ENCODE peak calls at places on chromosomes 16 and 17, in seven cellular contexts. S is Peyer's patch; G is AG09319; K is CD4-positive, alpha-beta T cell; V is lower leg skin; M is Caco-2; H is testis. T is an unnamed sample.

GRCh38 chr16:7946142-7946541 is 613.5 kb downstream of the RBFOX1 start:
- DNase-seq in H (no peak), S (no peak), K (no peak), M (no peak), V (no peak), G (no peak), T (no peak)

GRCh38 chr17:56929362-56929969 is 15.6 kb upstream of the TRIM25 start:
- DNase-seq in V (no peak), M (no peak), S (no peak), H (no peak), G (no peak), K (no peak), T (no peak)

GRCh38 chr17:12078791-12079190 is 58.1 kb downstream of the MAP2K4 start:
- DNase-seq in K (no peak), S (no peak), H (no peak), V (no peak), M (no peak), G (no peak), T (no peak)

GRCh38 chr17:7336240-7337175 is at the start of gene ACAP1:
- DNase-seq in G (no peak), M (no peak), S (no peak), H (no peak), K (peak), V (no peak), T (no peak)

GRCh38 chr16:166375-167116 is 768 bp downstream of the HBM start:
- DNase-seq in H (no peak), G (no peak), K (no peak), M (no peak), S (no peak), V (no peak), T (no peak)

GRCh38 chr17:1110844-1111598 is 68.8 kb downstream of the ABR start:
- DNase-seq in V (peak), M (no peak), S (peak), G (no peak), H (no peak), K (no peak), T (peak)

GRCh38 chr16:4407543-4408322 is 8.7 kb downstream of the CORO7 start:
- DNase-seq in K (no peak), V (no peak), G (no peak), M (no peak), S (no peak), H (no peak), T (no peak)

GRCh38 chr16:49510141-49510540 is 136.5 kb downstream of the C16orf78 start:
- DNase-seq in G (no peak), K (no peak), S (no peak), M (no peak), H (no peak), V (no peak), T (no peak)

GRCh38 chr16:60642956-60643355 is 1393.3 kb downstream of the CDH8 start:
- DNase-seq in G (no peak), V (no peak), M (no peak), K (no peak), S (no peak), H (no peak), T (no peak)

GRCh38 chr16:51353055-51353454 is 202.0 kb upstream of the SALL1 start:
- DNase-seq in H (no peak), G (no peak), S (no peak), M (no peak), V (no peak), K (no peak), T (no peak)

GRCh38 chr16:30924797-30925645 is 1.6 kb downstream of the FBXL19 start:
- DNase-seq in K (no peak), H (no peak), M (no peak), S (no peak), G (no peak), V (no peak), T (no peak)

GRCh38 chr16:48617711-48618148 is 7.8 kb upstream of the N4BP1 start:
- DNase-seq in V (peak), G (peak), S (no peak), K (no peak), M (no peak), H (peak), T (no peak)

GRCh38 chr16:9042943-9043680 is 48.3 kb upstream of the HAPSTR1 start:
- DNase-seq in H (no peak), V (no peak), S (no peak), G (no peak), M (no peak), K (no peak), T (no peak)

GRCh38 chr16:72985148-72985882 is 62.6 kb downstream of the ZFHX3 start:
- DNase-seq in H (peak), M (no peak), V (peak), K (no peak), S (no peak), G (peak), T (no peak)

GRCh38 chr16:23367988-23368387 is 65.9 kb downstream of the SCNN1B start:
- DNase-seq in V (no peak), K (no peak), S (no peak), H (no peak), G (no peak), M (no peak), T (no peak)

GRCh38 chr16:48366165-48367093 is 18.8 kb downstream of the SIAH1 start:
- DNase-seq in G (peak), H (no peak), S (no peak), K (peak), V (no peak), M (peak), T (peak)

GRCh38 chr17:74415608-74416396 is 16.1 kb upstream of the GPRC5C start:
- DNase-seq in K (no peak), M (no peak), V (no peak), S (peak), G (no peak), H (no peak), T (no peak)

GRCh38 chr17:19270951-19271611 is 33.9 kb downstream of the EPN2 start:
- DNase-seq in H (no peak), K (no peak), V (no peak), M (no peak), G (no peak), S (no peak), T (no peak)

GRCh38 chr16:52584354-52584840 is 37.5 kb upstream of the TOX3 start:
- DNase-seq in V (no peak), K (no peak), M (no peak), H (no peak), G (no peak), S (no peak), T (no peak)

GRCh38 chr16:31529398-31530312 is 2.0 kb downstream of the AHSP start:
- DNase-seq in H (no peak), G (no peak), V (no peak), S (no peak), M (no peak), K (no peak), T (no peak)

GRCh38 chr17:45782889-45783592 is 1.1 kb upstream of the CRHR1 start:
- DNase-seq in G (no peak), K (no peak), M (no peak), V (no peak), H (peak), S (no peak), T (peak)

GRCh38 chr17:8223356-8224063 is 13.1 kb upstream of the AURKB start:
- DNase-seq in G (no peak), S (no peak), M (peak), K (peak), H (peak), V (peak), T (peak)

GRCh38 chr16:22764662-22765302 is 49.2 kb upstream of the HS3ST2 start:
- DNase-seq in V (no peak), G (no peak), S (no peak), M (no peak), H (no peak), K (no peak), T (no peak)

DNA sequence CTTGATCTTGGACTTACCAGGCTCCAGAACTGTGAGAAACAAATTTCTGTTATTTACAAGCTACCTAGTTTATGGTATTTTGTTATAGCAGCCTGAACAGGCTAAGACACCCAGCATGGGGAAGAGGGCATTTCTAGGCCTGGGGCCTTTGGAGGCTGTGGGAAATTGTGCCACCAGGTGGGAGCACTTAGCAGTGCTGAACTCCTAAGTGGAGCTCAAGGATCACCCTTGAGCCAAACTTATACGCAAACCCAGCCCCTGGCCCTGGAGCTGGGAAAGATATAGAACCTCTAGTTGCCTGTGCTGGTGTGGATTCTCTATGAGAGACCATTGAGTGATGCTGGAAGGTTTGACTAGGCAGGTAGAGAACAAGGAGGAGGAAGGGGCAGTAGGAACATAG is 36.1 kb downstream of the MIS12 start:
- DNase-seq in S (no peak), M (no peak), H (no peak), K (no peak), G (no peak), V (no peak), T (no peak)
- TF ChIP-seq CTCF in S (no peak), M (no peak), H (no peak), K (no peak), G (no peak), V (no peak), T (no peak)

DNA sequence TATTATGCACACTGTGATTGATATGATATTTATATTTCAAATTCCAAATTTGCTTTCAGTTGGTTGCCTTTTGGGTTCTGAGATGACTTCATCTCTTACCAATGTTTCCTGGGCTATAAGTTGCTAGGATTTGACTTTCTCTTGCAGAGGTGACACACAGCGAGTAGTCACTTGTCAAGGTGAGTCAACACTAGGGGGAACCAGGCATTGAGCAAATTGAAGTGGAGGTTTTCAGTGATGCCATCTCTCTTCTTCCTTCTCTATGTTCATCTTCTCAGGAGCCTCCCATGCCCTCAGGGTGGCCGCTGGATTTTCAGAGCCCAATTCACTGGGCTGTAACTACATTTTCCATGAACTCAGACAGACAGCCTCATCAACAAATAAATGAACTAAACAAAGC is 6.0 kb upstream of the CPD start:
- DNase-seq in H (no peak), K (no peak), S (no peak), G (no peak), V (no peak), M (no peak), T (no peak)
- TF ChIP-seq CTCF in H (no peak), K (no peak), S (no peak), G (no peak), V (no peak), M (peak), T (no peak)

DNA sequence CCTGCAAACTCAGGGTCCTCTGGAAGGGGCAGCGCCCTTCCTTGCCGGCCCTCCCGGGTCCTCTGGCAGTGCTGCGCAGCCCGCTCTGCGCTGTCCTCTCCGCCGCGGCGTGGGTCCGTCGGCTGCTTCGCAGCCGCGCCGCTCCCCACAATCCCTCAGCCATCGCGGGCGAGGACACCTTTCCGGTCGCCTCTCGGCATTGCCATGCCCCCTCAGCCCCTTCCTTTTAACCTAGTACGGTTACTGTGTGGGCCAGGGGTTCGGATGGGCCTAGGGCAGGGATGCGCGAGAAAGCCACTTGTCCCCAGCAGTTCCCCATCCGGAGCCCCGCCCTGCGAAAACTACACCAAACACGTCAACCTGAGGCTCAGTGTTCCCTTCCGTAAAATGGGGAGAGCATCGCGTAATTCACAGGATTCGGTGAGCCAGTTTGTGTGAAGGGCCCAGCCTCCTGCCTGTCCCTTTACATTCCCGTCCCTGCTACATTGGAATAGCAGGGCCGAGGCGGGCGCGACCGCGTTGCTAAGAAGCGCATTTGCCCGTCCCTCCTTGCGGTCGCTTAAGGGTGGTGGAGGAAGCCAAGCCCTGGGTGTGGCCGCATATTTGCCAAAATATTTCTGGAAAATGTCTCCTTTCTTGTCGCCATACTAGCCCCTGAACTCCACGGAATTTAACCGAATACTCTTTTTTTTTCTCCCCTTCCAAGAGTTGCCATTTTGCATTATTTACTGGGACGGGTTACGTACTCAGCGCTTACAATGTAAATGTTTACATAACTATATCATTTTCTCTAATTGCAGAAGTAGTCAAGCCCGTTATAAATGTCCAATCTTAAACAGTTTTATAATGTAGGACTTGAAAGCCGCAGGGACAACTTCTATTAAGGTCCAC is 13.2 kb downstream of the COPZ2 start:
- DNase-seq in H (no peak), G (no peak), S (no peak), K (no peak), M (peak), V (peak), T (peak)
- TF ChIP-seq CTCF in H (no peak), G (no peak), S (no peak), K (peak), M (no peak), V (no peak), T (no peak)

GRCh38 chr16:63577891-63578290 is 1541.7 kb upstream of the CDH8 start:
- DNase-seq in V (no peak), S (no peak), G (no peak), M (no peak), H (no peak), K (no peak), T (no peak)
- TF ChIP-seq CTCF in V (no peak), S (no peak), G (no peak), M (no peak), H (no peak), K (no peak), T (no peak)

GRCh38 chr16:86392751-86393150 is 117.6 kb upstream of the FOXF1 start:
- DNase-seq in V (no peak), H (no peak), M (no peak), S (no peak), G (no peak), K (no peak), T (no peak)

GRCh38 chr16:86391987-86392386 is 118.3 kb upstream of the FOXF1 start:
- DNase-seq in S (no peak), V (no peak), M (no peak), H (no peak), G (no peak), K (no peak), T (no peak)

GRCh38 chr16:86390335-86390734 is 120.0 kb upstream of the FOXF1 start:
- DNase-seq in M (no peak), G (no peak), V (no peak), S (no peak), K (no peak), H (no peak), T (no peak)

GRCh38 chr16:86389566-86390328 is 120.6 kb upstream of the FOXF1 start:
- DNase-seq in M (no peak), S (no peak), H (no peak), V (no peak), K (no peak), G (no peak), T (no peak)

GRCh38 chr16:86391486-86391885 is 118.8 kb upstream of the FOXF1 start:
- DNase-seq in V (no peak), S (no peak), G (no peak), H (no peak), M (no peak), K (no peak), T (no peak)
- TF ChIP-seq CTCF in V (no peak), S (no peak), G (no peak), H (no peak), M (no peak), K (no peak), T (no peak)

DNA sequence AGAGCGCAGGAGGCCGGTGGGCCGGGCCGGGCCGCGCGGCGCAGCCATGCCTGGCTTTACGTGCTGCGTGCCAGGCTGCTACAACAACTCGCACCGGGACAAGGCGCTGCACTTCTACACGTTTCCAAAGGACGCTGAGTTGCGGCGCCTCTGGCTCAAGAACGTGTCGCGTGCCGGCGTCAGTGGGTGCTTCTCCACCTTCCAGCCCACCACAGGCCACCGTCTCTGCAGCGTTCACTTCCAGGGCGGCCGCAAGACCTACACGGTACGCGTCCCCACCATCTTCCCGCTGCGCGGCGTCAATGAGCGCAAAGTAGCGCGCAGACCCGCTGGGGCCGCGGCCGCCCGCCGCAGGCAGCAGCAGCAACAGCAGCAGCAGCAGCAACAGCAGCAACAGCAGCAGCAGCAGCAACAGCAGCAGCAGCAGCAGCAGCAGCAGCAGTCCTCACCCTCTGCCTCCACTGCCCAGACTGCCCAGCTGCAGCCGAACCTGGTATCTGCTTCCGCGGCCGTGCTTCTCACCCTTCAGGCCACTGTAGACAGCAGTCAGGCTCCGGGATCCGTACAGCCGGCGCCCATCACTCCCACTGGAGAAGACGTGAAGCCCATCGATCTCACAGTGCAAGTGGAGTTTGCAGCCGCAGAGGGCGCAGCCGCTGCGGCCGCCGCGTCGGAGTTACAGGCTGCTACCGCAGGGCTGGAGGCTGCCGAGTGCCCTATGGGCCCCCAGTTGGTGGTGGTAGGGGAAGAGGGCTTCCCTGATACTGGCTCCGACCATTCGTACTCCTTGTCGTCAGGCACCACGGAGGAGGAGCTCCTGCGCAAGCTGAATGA is 606 bp downstream of the THAP11 start:
- DNase-seq in H (peak), M (peak), G (no peak), S (peak), V (peak), K (peak), T (peak)
- TF ChIP-seq CTCF in H (no peak), M (peak), G (peak), S (no peak), V (no peak), K (peak), T (no peak)

GRCh38 chr16:86771506-86772230 is 193.3 kb downstream of the FOXL1 start:
- DNase-seq in K (no peak), S (no peak), H (no peak), V (no peak), G (no peak), M (no peak), T (no peak)

GRCh38 chr16:86772231-86772510 is 193.8 kb downstream of the FOXL1 start:
- DNase-seq in K (no peak), G (no peak), S (no peak), M (no peak), V (no peak), H (no peak), T (no peak)

GRCh38 chr16:86774931-86775330 is 196.6 kb downstream of the FOXL1 start:
- DNase-seq in K (no peak), G (no peak), M (no peak), V (peak), H (no peak), S (no peak), T (no peak)

GRCh38 chr16:86773339-86773715 is 195.0 kb downstream of the FOXL1 start:
- DNase-seq in H (no peak), M (no peak), K (no peak), V (no peak), S (peak), G (no peak), T (no peak)

DNA sequence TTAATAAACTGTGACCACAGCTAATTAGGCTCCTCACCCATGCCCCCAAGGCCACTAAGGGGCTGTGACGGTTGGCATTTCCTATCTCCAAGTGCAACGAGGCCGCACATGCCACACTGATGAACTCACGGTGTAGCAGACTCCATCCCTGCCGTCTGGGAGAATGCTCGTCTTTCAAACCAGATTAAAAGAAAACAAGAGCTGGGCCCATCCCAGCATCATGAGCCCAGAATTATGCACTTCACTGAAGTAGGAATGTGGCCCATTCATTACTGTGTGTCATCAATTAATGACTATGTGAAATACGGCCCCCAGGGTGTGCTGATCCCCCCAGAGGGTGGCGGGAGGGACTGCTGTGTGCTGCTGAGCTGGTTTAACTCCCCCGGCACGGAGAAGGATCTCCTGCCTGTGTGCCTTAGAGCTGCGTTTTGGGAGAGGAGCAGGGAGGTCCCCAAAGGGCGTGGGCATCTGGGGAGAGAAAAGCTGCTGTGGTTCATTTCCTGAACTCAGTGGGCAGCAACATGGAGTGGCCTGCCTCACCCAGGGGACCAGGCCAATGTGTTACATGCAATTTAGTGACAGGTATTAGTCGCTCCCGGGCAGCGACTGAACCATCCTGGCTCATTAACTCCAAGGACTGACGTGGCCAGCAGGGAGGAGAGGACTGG is 194.5 kb downstream of the FOXL1 start:
- DNase-seq in K (no peak), H (no peak), V (no peak), S (peak), M (no peak), G (no peak), T (no peak)
- TF ChIP-seq CTCF in K (no peak), H (no peak), V (no peak), S (no peak), M (no peak), G (no peak), T (no peak)